ENCODE peak calls at places on chromosomes 7 and 10, in four cellular contexts. One of them, this sample, is unnamed.

GRCh38 chr7:126659124-126659523 is 593.6 kb downstream of the GRM8 start:
- DNase-seq in Daoy: no peak
- DNase-seq in AG08395: no peak
- DNase-seq in WERI-Rb-1: no peak
- DNase-seq in this sample: no peak

GRCh38 chr7:115359919-115360318 is 438.0 kb downstream of the MDFIC start:
- DNase-seq in Daoy: no peak
- DNase-seq in AG08395: no peak
- DNase-seq in WERI-Rb-1: no peak
- DNase-seq in this sample: no peak

GRCh38 chr10:61787170-61787569 is 114.3 kb upstream of the ARID5B start:
- DNase-seq in Daoy: no peak
- DNase-seq in AG08395: no peak
- DNase-seq in WERI-Rb-1: no peak
- DNase-seq in this sample: no peak

GRCh38 chr10:33618196-33618595 is 283.7 kb upstream of the NRP1 start:
- DNase-seq in Daoy: no peak
- DNase-seq in AG08395: no peak
- DNase-seq in WERI-Rb-1: no peak
- DNase-seq in this sample: no peak

GRCh38 chr7:73519867-73520672 is 2.0 kb downstream of the BAZ1B start:
- DNase-seq in Daoy: no peak
- DNase-seq in AG08395: no peak
- DNase-seq in WERI-Rb-1: no peak
- DNase-seq in this sample: no peak

GRCh38 chr7:71580027-71580426 is 448.1 kb downstream of the GALNT17 start:
- DNase-seq in Daoy: no peak
- DNase-seq in AG08395: no peak
- DNase-seq in WERI-Rb-1: no peak
- DNase-seq in this sample: no peak

GRCh38 chr7:127556404-127556803 is 29.0 kb downstream of the GCC1 start:
- DNase-seq in Daoy: no peak
- DNase-seq in AG08395: no peak
- DNase-seq in WERI-Rb-1: no peak
- DNase-seq in this sample: no peak

GRCh38 chr7:90224204-90224603 is 12.7 kb downstream of the STEAP2 start:
- DNase-seq in Daoy: no peak
- DNase-seq in AG08395: no peak
- DNase-seq in WERI-Rb-1: no peak
- DNase-seq in this sample: no peak

GRCh38 chr10:111319866-111320265 is 243.0 kb downstream of the ADRA2A start:
- DNase-seq in Daoy: no peak
- DNase-seq in AG08395: peak
- DNase-seq in WERI-Rb-1: no peak
- DNase-seq in this sample: no peak

This sample was measured in memory B cell.